ENCODE peak calls at places on chromosomes 16 and 17, in six cellular contexts. One of them, this sample, is unnamed.

GRCh38 chr16:68083239-68083781 is 1.9 kb upstream of the NFATC3 start:
- DNase-seq in RWPE2: no peak
- DNase-seq in tibial artery: no peak
- DNase-seq in PC-9: no peak
- DNase-seq in heart left ventricle: no peak
- DNase-seq in MCF 10A: no peak
- DNase-seq in this sample: no peak

GRCh38 chr17:29045734-29046133 is 2.8 kb downstream of the PIPOX start:
- DNase-seq in RWPE2: no peak
- DNase-seq in heart left ventricle: no peak
- DNase-seq in tibial artery: no peak
- DNase-seq in MCF 10A: no peak
- DNase-seq in PC-9: no peak
- DNase-seq in this sample: no peak

GRCh38 chr16:80806957-80807356 is 2.6 kb upstream of the CDYL2 start:
- DNase-seq in tibial artery: no peak
- DNase-seq in PC-9: no peak
- DNase-seq in MCF 10A: peak; percentile 60
- DNase-seq in heart left ventricle: peak; percentile 32
- DNase-seq in RWPE2: peak; percentile 75
- DNase-seq in this sample: no peak

GRCh38 chr16:75322706-75323105 is 71.3 kb upstream of the BCAR1 start:
- DNase-seq in heart left ventricle: no peak
- DNase-seq in PC-9: peak; percentile 68
- DNase-seq in tibial artery: no peak
- DNase-seq in RWPE2: no peak
- DNase-seq in MCF 10A: peak; percentile 62
- DNase-seq in this sample: no peak

GRCh38 chr16:65547799-65548446 is 426.1 kb upstream of the CDH11 start:
- DNase-seq in heart left ventricle: no peak
- DNase-seq in RWPE2: no peak
- DNase-seq in tibial artery: no peak
- DNase-seq in PC-9: no peak
- DNase-seq in MCF 10A: peak; percentile 36
- DNase-seq in this sample: no peak

GRCh38 chr16:49330562-49331201 is 42.9 kb upstream of the C16orf78 start:
- DNase-seq in MCF 10A: no peak
- DNase-seq in heart left ventricle: no peak
- DNase-seq in RWPE2: no peak
- DNase-seq in PC-9: no peak
- DNase-seq in tibial artery: no peak
- DNase-seq in this sample: no peak

GRCh38 chr17:18278867-18279266 is 18.4 kb downstream of the MIEF2 start:
- DNase-seq in RWPE2: no peak
- DNase-seq in heart left ventricle: no peak
- DNase-seq in MCF 10A: no peak
- DNase-seq in tibial artery: no peak
- DNase-seq in PC-9: no peak
- DNase-seq in this sample: no peak

GRCh38 chr16:27449434-27450188 is 47.6 kb downstream of the IL21R start:
- DNase-seq in heart left ventricle: no peak
- DNase-seq in MCF 10A: no peak
- DNase-seq in RWPE2: no peak
- DNase-seq in PC-9: no peak
- DNase-seq in tibial artery: no peak
- DNase-seq in this sample: no peak

GRCh38 chr16:66714659-66715307 is 18.2 kb upstream of the CMTM4 start:
- DNase-seq in RWPE2: no peak
- DNase-seq in tibial artery: no peak
- DNase-seq in MCF 10A: peak; percentile 52
- DNase-seq in PC-9: no peak
- DNase-seq in heart left ventricle: no peak
- DNase-seq in this sample: no peak

GRCh38 chr16:3548445-3548844 is 28.8 kb downstream of the NLRC3 start:
- DNase-seq in RWPE2: no peak
- DNase-seq in heart left ventricle: no peak
- DNase-seq in PC-9: no peak
- DNase-seq in tibial artery: no peak
- DNase-seq in MCF 10A: no peak
- DNase-seq in this sample: no peak

GRCh38 chr16:5678371-5678770 is 580.8 kb upstream of the EEF2KMT start:
- DNase-seq in tibial artery: no peak
- DNase-seq in MCF 10A: no peak
- DNase-seq in heart left ventricle: no peak
- DNase-seq in RWPE2: no peak
- DNase-seq in PC-9: no peak
- DNase-seq in this sample: no peak

GRCh38 chr17:75288784-75289121 is 480 bp downstream of the SLC25A19 start:
- DNase-seq in RWPE2: no peak
- DNase-seq in tibial artery: no peak
- DNase-seq in MCF 10A: peak; percentile 51
- DNase-seq in PC-9: peak; percentile 57
- DNase-seq in heart left ventricle: no peak
- DNase-seq in this sample: peak; percentile 32

GRCh38 chr17:82978765-82979349 is 100.6 kb upstream of the METRNL start:
- DNase-seq in tibial artery: peak; percentile 57
- DNase-seq in heart left ventricle: no peak
- DNase-seq in RWPE2: no peak
- DNase-seq in PC-9: no peak
- DNase-seq in MCF 10A: no peak
- DNase-seq in this sample: no peak

GRCh38 chr17:45302649-45303173 is 14.1 kb downstream of the MAP3K14 start:
- DNase-seq in tibial artery: peak; percentile 52
- DNase-seq in RWPE2: no peak
- DNase-seq in heart left ventricle: no peak
- DNase-seq in PC-9: no peak
- DNase-seq in MCF 10A: no peak
- DNase-seq in this sample: no peak

GRCh38 chr17:73096866-73097265 is 4.4 kb upstream of the SLC39A11 start:
- DNase-seq in PC-9: no peak
- DNase-seq in RWPE2: peak; percentile 45
- DNase-seq in heart left ventricle: peak; percentile 36
- DNase-seq in tibial artery: peak; percentile 63
- DNase-seq in MCF 10A: peak; percentile 82
- DNase-seq in this sample: no peak

GRCh38 chr17:81735181-81736102 is 23.4 kb downstream of the SLC25A10 start:
- DNase-seq in tibial artery: peak; percentile 35
- DNase-seq in RWPE2: peak; percentile 68
- DNase-seq in heart left ventricle: no peak
- DNase-seq in MCF 10A: peak; percentile 39
- DNase-seq in PC-9: no peak
- DNase-seq in this sample: no peak

GRCh38 chr16:86925067-86925791 is 346.9 kb downstream of the FOXL1 start:
- DNase-seq in PC-9: no peak
- DNase-seq in heart left ventricle: no peak
- DNase-seq in RWPE2: no peak
- DNase-seq in tibial artery: no peak
- DNase-seq in MCF 10A: no peak
- DNase-seq in this sample: no peak

GRCh38 chr17:39652635-39653315 is 12.4 kb upstream of the TCAP start:
- DNase-seq in PC-9: no peak
- DNase-seq in RWPE2: no peak
- DNase-seq in heart left ventricle: no peak
- DNase-seq in MCF 10A: no peak
- DNase-seq in tibial artery: no peak
- DNase-seq in this sample: no peak

GRCh38 chr17:39484178-39484577 is 22.9 kb downstream of the CDK12 start:
- DNase-seq in tibial artery: no peak
- DNase-seq in heart left ventricle: no peak
- DNase-seq in RWPE2: no peak
- DNase-seq in PC-9: no peak
- DNase-seq in MCF 10A: no peak
- DNase-seq in this sample: no peak

GRCh38 chr17:66670211-66670610 is 164.7 kb upstream of the CACNG5 start:
- DNase-seq in PC-9: no peak
- DNase-seq in RWPE2: no peak
- DNase-seq in MCF 10A: no peak
- DNase-seq in tibial artery: no peak
- DNase-seq in heart left ventricle: no peak
- DNase-seq in this sample: no peak

GRCh38 chr17:77968788-77969187 is 10.3 kb downstream of the TNRC6C start:
- DNase-seq in RWPE2: no peak
- DNase-seq in tibial artery: no peak
- DNase-seq in MCF 10A: no peak
- DNase-seq in PC-9: no peak
- DNase-seq in heart left ventricle: no peak
- DNase-seq in this sample: no peak

GRCh38 chr17:35010093-35010492 is 29.8 kb downstream of the LIG3 start:
- DNase-seq in RWPE2: no peak
- DNase-seq in PC-9: no peak
- DNase-seq in tibial artery: no peak
- DNase-seq in MCF 10A: no peak
- DNase-seq in heart left ventricle: no peak
- DNase-seq in this sample: no peak

GRCh38 chr16:52069866-52070265 is 477.1 kb downstream of the TOX3 start:
- DNase-seq in tibial artery: no peak
- DNase-seq in PC-9: no peak
- DNase-seq in MCF 10A: peak; percentile 37
- DNase-seq in RWPE2: no peak
- DNase-seq in heart left ventricle: no peak
- DNase-seq in this sample: no peak
- TF ChIP-seq CTCF in tibial artery: no peak
- TF ChIP-seq CTCF in PC-9: peak; percentile 25
- TF ChIP-seq CTCF in MCF 10A: peak; percentile 43
- TF ChIP-seq CTCF in RWPE2: peak; percentile 46
- TF ChIP-seq CTCF in heart left ventricle: peak; percentile 44
- TF ChIP-seq CTCF in this sample: peak; percentile 32

DNA sequence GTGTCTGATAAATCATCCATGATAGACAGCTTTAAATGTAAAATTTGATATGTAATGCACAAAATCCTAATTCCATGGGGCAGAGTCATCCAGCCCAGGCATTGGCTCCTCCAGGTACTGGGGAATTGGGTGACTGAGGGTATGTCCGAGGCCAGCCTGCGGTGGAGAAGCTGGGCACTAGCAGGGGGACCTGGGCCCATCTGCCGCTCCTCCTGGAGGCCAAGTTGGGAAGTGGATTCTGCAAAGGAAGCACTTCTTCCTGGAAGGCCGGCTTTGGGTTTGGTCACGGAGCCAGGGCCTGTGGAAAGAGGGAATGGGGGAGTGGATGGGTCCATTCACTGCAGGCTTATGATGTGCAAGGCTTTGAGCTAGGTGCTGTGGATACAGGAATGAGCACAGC is 85.8 kb downstream of the GNAO1 start:
- DNase-seq in PC-9: no peak
- DNase-seq in heart left ventricle: no peak
- DNase-seq in MCF 10A: peak; percentile 11
- DNase-seq in tibial artery: no peak
- DNase-seq in RWPE2: no peak
- DNase-seq in this sample: no peak
- TF ChIP-seq CTCF in PC-9: peak; percentile 32
- TF ChIP-seq CTCF in heart left ventricle: peak; percentile 14
- TF ChIP-seq CTCF in MCF 10A: peak; percentile 29
- TF ChIP-seq CTCF in tibial artery: no peak
- TF ChIP-seq CTCF in RWPE2: peak; percentile 16
- TF ChIP-seq CTCF in this sample: no peak

GRCh38 chr16:1450841-1451240 is 6.5 kb upstream of the CCDC154 start:
- DNase-seq in heart left ventricle: no peak
- DNase-seq in tibial artery: no peak
- DNase-seq in MCF 10A: no peak
- DNase-seq in PC-9: no peak
- DNase-seq in RWPE2: no peak
- DNase-seq in this sample: no peak

GRCh38 chr16:1448536-1449116 is 4.3 kb upstream of the CCDC154 start:
- DNase-seq in MCF 10A: no peak
- DNase-seq in tibial artery: no peak
- DNase-seq in PC-9: no peak
- DNase-seq in heart left ventricle: no peak
- DNase-seq in RWPE2: no peak
- DNase-seq in this sample: no peak

GRCh38 chr16:1451702-1452392 is 7.5 kb upstream of the CCDC154 start:
- DNase-seq in heart left ventricle: no peak
- DNase-seq in tibial artery: no peak
- DNase-seq in RWPE2: no peak
- DNase-seq in PC-9: no peak
- DNase-seq in MCF 10A: no peak
- DNase-seq in this sample: no peak

GRCh38 chr16:1449201-1449788 is 4.9 kb upstream of the CCDC154 start:
- DNase-seq in MCF 10A: no peak
- DNase-seq in PC-9: no peak
- DNase-seq in tibial artery: no peak
- DNase-seq in heart left ventricle: no peak
- DNase-seq in RWPE2: no peak
- DNase-seq in this sample: no peak

DNA sequence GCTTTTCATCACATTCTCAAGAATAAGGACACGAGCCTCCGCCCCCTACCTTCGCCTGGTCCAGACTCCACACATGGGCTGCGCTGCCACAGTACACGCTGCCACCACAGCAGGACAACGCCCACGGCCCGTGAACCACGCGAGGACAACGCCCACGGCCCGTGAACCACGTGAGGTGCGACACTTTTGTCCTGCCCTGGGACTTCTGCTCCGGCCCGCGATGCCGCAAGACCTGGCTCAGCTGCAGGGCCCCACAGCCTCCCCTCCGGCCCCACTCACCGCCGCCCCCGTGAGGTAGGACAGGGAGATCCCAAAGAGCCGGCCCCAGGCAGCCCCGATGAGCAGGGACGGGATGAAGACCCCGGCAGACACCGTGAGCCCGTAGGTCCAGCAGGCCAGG is 5.9 kb upstream of the CCDC154 start:
- DNase-seq in PC-9: no peak
- DNase-seq in MCF 10A: no peak
- DNase-seq in RWPE2: no peak
- DNase-seq in heart left ventricle: no peak
- DNase-seq in tibial artery: no peak
- DNase-seq in this sample: no peak
- TF ChIP-seq CTCF in PC-9: no peak
- TF ChIP-seq CTCF in MCF 10A: no peak
- TF ChIP-seq CTCF in RWPE2: no peak
- TF ChIP-seq CTCF in heart left ventricle: no peak
- TF ChIP-seq CTCF in tibial artery: no peak
- TF ChIP-seq CTCF in this sample: no peak

GRCh38 chr16:29943846-29944669 is 17.8 kb upstream of the TMEM219 start:
- DNase-seq in tibial artery: peak; percentile 27
- DNase-seq in RWPE2: peak; percentile 85
- DNase-seq in MCF 10A: peak; percentile 96
- DNase-seq in heart left ventricle: no peak
- DNase-seq in PC-9: peak; percentile 99
- DNase-seq in this sample: no peak

DNA sequence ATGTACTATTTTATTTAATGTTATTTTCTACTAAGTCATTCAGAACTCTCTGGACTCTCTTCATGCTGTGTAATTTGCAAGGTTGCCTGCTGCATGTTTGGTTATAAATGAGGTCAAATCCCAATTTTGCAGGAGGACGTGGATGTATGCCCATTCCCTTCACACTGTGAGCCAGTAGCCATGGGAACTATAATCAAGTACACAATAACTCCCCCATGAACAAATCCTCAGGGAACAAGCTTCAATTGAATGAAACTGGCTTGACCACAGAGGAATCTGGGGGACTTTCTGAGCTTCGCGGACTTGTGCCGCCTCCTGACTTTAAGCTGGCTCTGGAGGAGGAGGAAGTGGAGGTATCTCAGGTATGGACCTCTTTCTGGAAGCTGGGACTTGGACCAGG is 14.6 kb upstream of the KCTD13 start:
- DNase-seq in tibial artery: no peak
- DNase-seq in PC-9: no peak
- DNase-seq in heart left ventricle: no peak
- DNase-seq in MCF 10A: no peak
- DNase-seq in RWPE2: no peak
- DNase-seq in this sample: no peak
- TF ChIP-seq CTCF in tibial artery: no peak
- TF ChIP-seq CTCF in PC-9: no peak
- TF ChIP-seq CTCF in heart left ventricle: no peak
- TF ChIP-seq CTCF in MCF 10A: no peak
- TF ChIP-seq CTCF in RWPE2: no peak
- TF ChIP-seq CTCF in this sample: no peak

This sample was measured in D721Med.